ENCODE peak calls at places on chromosome 7, in five cellular contexts. J is ovary, C is Calu3, L is HepG2, E is WTC11. Y is an unnamed sample.

GRCh38 chr7:44310221-44310848 is 15.1 kb downstream of the CAMK2B start:
- DNase-seq in L (no peak), E (no peak), J (peak), C (no peak), Y (no peak)

GRCh38 chr7:134004829-134005505 is 122.2 kb upstream of the LRGUK start:
- DNase-seq in C (no peak), J (no peak), E (no peak), L (no peak), Y (no peak)

GRCh38 chr7:27186450-27187157 is 1.6 kb upstream of the HOXA11 start:
- DNase-seq in E (no peak), C (no peak), J (no peak), L (no peak), Y (no peak)

GRCh38 chr7:113768256-113768847 is 150.5 kb downstream of the PPP1R3A start:
- DNase-seq in L (no peak), E (no peak), J (no peak), C (no peak), Y (no peak)

GRCh38 chr7:150731916-150732315 is 5.3 kb upstream of the GIMAP5 start:
- DNase-seq in C (no peak), E (no peak), L (no peak), J (no peak), Y (no peak)

GRCh38 chr7:100418930-100419659 is 9.4 kb downstream of the ZCWPW1 start:
- DNase-seq in E (no peak), J (no peak), C (no peak), L (no peak), Y (no peak)

GRCh38 chr7:32905175-32905662 is 13.7 kb upstream of the KBTBD2 start:
- DNase-seq in C (peak), L (no peak), E (peak), J (peak), Y (no peak)

GRCh38 chr7:121302214-121302745 is 26.5 kb upstream of the WNT16 start:
- DNase-seq in J (no peak), L (no peak), E (no peak), C (no peak), Y (no peak)

GRCh38 chr7:128097211-128097731 is 66.0 kb upstream of the LRRC4 start:
- DNase-seq in E (no peak), J (no peak), L (no peak), C (no peak), Y (no peak)

GRCh38 chr7:106050002-106050742 is 61.9 kb downstream of the SYPL1 start:
- DNase-seq in J (no peak), E (peak), C (no peak), L (peak), Y (no peak)

GRCh38 chr7:137254766-137255165 is 88.8 kb downstream of the PTN start:
- DNase-seq in C (no peak), L (no peak), E (no peak), J (no peak), Y (no peak)

GRCh38 chr7:261341-262250 is 28.4 kb upstream of the FOXL3 start:
- DNase-seq in L (no peak), J (no peak), C (no peak), E (no peak), Y (no peak)

GRCh38 chr7:139777304-139777890 is 401 bp downstream of the HIPK2 start:
- DNase-seq in L (no peak), J (peak), E (peak), C (peak), Y (peak)

GRCh38 chr7:141276031-141276430 is 202.2 kb downstream of the TMEM178B start:
- DNase-seq in C (no peak), L (no peak), E (no peak), J (no peak), Y (no peak)

GRCh38 chr7:66213637-66214036 is 8.5 kb downstream of the TPST1 start:
- DNase-seq in J (no peak), C (no peak), E (no peak), L (no peak), Y (no peak)

GRCh38 chr7:53744361-53744760 is 708.9 kb downstream of the POM121L12 start:
- DNase-seq in C (no peak), L (no peak), E (peak), J (no peak), Y (no peak)

GRCh38 chr7:81415181-81415580 is 354.7 kb downstream of the HGF start:
- DNase-seq in E (no peak), C (no peak), J (no peak), L (no peak), Y (no peak)

GRCh38 chr7:141550694-141551079 is 523 bp upstream of the AGK start:
- DNase-seq in J (no peak), L (no peak), E (peak), C (no peak), Y (no peak)

GRCh38 chr7:38034062-38034907 is 113.8 kb downstream of the EPDR1 start:
- DNase-seq in E (no peak), J (no peak), L (no peak), C (no peak), Y (no peak)

GRCh38 chr7:158308001-158308400 is 279.6 kb downstream of the PTPRN2 start:
- DNase-seq in L (no peak), C (no peak), J (no peak), E (no peak), Y (no peak)

GRCh38 chr7:115183431-115184057 is 261.6 kb downstream of the MDFIC start:
- DNase-seq in L (no peak), J (no peak), C (no peak), E (no peak), Y (no peak)

GRCh38 chr7:35424869-35425495 is 171.1 kb upstream of the TBX20 start:
- DNase-seq in L (peak), J (no peak), C (peak), E (peak), Y (peak)

GRCh38 chr7:105643384-105643783 is 62.1 kb upstream of the EFCAB10 start:
- DNase-seq in C (no peak), E (peak), J (no peak), L (no peak), Y (no peak)

GRCh38 chr7:1447551-1448244 is 11.6 kb downstream of the MICALL2 start:
- DNase-seq in J (no peak), E (no peak), L (no peak), C (no peak), Y (no peak)

GRCh38 chr7:4188646-4189045 is 493.4 kb upstream of the FOXK1 start:
- DNase-seq in L (no peak), E (no peak), J (no peak), C (no peak), Y (no peak)

GRCh38 chr7:29806131-29806792 is at the start of gene WIPF3:
- DNase-seq in E (peak), C (peak), J (peak), L (no peak), Y (no peak)

GRCh38 chr7:131625817-131626372 is 69.5 kb upstream of the PODXL start:
- DNase-seq in J (no peak), L (no peak), E (peak), C (peak), Y (no peak)

GRCh38 chr7:6252748-6253147 is 19.7 kb downstream of the CYTH3 start:
- DNase-seq in C (no peak), J (no peak), E (no peak), L (no peak), Y (no peak)

GRCh38 chr7:132295198-132295597 is 281.1 kb downstream of the PLXNA4 start:
- DNase-seq in E (no peak), C (no peak), L (no peak), J (no peak), Y (no peak)

GRCh38 chr7:139679731-139680594 is 97.8 kb downstream of the HIPK2 start:
- DNase-seq in E (no peak), C (peak), L (peak), J (no peak), Y (no peak)

GRCh38 chr7:16028651-16029050 is 342.2 kb upstream of the MEOX2 start:
- DNase-seq in E (no peak), L (no peak), C (no peak), J (no peak), Y (no peak)

GRCh38 chr7:141071260-141071854 is 2.5 kb upstream of the TMEM178B start:
- DNase-seq in J (peak), L (peak), C (peak), E (peak), Y (no peak)

DNA sequence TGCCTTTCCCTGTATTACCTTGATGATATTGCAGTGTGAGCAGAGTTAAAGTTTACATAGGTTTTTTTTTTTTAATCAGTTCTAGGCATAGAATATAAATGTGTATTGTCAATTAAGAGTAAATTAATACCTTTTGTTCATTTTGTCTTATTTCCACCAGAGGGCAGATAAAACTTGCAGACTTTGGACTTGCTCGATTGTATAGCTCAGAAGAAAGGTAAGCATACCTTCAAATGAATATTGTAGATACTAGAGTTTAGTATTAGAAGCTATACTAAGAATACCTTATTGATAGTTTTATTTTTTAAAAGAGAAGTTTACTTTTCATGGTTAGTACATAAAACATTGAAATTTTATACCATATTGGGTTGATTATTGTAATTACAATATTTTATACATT is 86.8 kb downstream of the MPLKIP start:
- DNase-seq in J (no peak), C (no peak), E (no peak), L (peak), Y (no peak)
- TF ChIP-seq CTCF in J (no peak), C (peak), E (no peak), L (no peak), Y (no peak)

DNA sequence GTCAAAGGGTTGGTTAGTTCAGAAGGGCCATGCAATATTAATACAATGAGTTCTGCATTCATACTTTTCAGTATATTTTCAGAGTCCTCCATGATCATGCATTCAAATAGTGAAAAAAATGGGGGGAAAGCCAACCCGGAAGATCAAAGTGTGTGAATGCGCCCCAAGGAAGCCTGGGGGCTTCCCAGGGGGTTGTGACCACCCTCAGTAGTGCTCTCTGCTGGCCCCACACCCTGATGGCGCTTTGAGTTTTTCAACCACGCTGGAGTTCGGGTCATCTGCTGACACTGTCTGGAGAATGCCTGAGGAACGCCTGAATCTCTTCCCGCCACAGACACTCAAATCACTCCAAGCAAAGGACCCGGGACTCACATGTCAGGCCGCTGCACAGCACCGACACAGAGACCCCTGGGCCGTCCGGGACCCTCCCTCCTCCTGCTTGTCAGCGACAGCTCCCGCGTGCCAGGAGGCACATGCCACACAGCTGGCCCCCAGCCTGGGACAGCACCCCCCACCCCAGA is 1.0 kb downstream of the TNS3 start:
- DNase-seq in E (no peak), J (no peak), C (peak), L (peak), Y (no peak)
- TF ChIP-seq CTCF in E (no peak), J (no peak), C (no peak), L (peak), Y (no peak)

DNA sequence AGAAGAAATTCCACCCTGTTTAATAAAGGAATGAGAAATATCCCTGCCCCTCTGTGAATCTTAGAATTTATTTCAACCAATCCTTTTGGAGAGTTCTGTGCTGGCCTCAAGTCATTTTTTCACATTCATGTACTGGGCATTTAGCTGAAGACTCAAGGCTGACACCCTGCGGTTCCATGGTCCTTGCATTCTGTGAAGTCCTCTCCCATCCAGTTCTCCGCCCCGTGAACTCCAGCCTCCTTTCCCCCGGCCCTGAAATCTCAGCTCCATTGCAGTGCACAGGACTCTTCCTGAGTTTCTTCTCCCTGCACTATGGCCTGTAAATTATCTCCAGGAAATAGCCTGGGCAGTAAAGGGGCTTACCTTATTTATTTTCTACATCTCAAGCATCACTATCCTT is 183.0 kb upstream of the KCND2 start:
- DNase-seq in C (no peak), J (no peak), E (peak), L (peak), Y (no peak)
- TF ChIP-seq CTCF in C (no peak), J (no peak), E (no peak), L (peak), Y (no peak)

GRCh38 chr7:70416611-70417010 is 715.3 kb upstream of the GALNT17 start:
- DNase-seq in E (no peak), J (no peak), C (no peak), L (no peak), Y (no peak)

GRCh38 chr7:70419816-70420215 is 712.1 kb upstream of the GALNT17 start:
- DNase-seq in C (no peak), L (no peak), E (no peak), J (no peak), Y (no peak)

GRCh38 chr7:70414368-70414767 is 717.6 kb upstream of the GALNT17 start:
- DNase-seq in E (no peak), J (no peak), C (no peak), L (no peak), Y (no peak)

GRCh38 chr7:70415179-70415972 is 716.6 kb upstream of the GALNT17 start:
- DNase-seq in J (no peak), L (no peak), E (no peak), C (no peak), Y (no peak)

GRCh38 chr7:70417061-70417655 is 714.8 kb upstream of the GALNT17 start:
- DNase-seq in L (no peak), E (peak), C (no peak), J (no peak), Y (no peak)
- TF ChIP-seq CTCF in L (no peak), E (no peak), C (no peak), J (no peak), Y (no peak)

GRCh38 chr7:73830872-73831655 is at the start of gene CLDN4:
- DNase-seq in L (peak), C (peak), J (no peak), E (peak), Y (no peak)

GRCh38 chr7:73828972-73829371 is 1.8 kb upstream of the CLDN4 start:
- DNase-seq in C (no peak), E (no peak), J (no peak), L (no peak), Y (no peak)

GRCh38 chr7:73830618-73830871 is 251 bp upstream of the CLDN4 start:
- DNase-seq in L (no peak), J (no peak), C (no peak), E (no peak), Y (no peak)

GRCh38 chr7:73829505-73829904 is 1.3 kb upstream of the CLDN4 start:
- DNase-seq in C (peak), J (no peak), L (no peak), E (no peak), Y (no peak)

DNA sequence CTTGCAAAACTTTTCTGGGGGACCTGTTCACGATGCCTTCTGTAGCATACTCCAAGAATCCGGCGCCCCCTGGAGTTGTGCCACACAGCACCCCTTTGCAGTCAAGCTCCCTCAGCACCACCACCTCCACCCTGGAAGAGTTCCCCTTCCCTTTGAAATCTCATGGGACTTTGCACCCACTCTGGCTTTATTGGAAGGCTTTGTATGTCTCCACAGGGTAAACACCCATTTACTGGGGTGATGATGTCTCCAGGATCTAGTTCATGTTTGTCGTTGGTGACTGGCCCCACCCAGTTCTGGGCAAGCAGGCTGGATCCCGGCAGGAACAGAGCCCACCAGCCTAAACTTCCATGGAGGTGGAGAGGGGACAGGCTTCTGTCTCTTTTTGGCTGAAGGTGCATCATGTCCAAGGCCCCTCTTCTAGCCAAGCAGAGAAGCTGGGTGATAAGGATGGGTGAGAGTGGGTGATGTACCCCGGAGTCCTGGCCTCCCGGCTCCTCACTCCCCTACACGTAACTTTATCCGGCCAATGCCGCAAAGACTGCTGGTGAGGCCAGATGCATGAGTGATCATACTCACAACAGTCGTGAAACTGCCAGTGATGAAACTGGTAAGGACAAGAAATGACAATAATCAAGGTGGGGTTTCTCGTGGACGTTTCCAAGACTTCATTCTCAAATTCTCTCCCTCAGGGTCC is 727 bp upstream of the CLDN4 start:
- DNase-seq in E (no peak), J (no peak), L (peak), C (peak), Y (no peak)
- TF ChIP-seq CTCF in E (no peak), J (no peak), L (peak), C (no peak), Y (no peak)

DNA sequence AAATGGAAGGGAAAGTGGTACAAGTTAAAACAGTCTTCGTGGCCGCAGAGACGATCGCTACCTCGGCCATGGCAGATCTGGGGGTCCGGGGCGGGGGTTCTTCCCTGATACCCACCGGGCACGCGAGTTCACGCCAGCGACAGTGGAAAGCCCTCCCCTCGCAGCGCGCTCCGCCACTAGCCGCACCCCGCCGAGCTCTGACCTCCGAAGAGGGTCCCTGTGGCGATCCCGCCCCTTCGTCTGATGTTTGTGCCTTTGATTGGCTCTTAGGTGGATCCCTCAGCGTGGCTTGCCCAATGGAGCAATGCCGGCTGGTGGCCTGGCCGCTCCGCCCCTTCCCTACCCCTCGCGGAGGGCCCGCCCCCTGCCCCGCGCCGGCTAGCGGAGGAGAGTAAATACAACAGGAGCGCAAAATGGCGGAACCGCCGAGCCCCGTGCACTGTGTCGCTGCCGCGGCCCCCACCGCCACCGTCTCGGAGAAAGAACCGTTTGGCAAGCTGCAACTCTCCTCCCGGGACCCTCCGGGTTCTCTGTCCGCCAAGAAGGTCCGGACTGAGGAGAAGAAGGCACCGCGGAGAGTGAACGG is at the start of gene RSBN1L:
- DNase-seq in E (peak), C (peak), L (peak), J (peak), Y (peak)
- TF ChIP-seq CTCF in E (no peak), C (no peak), L (peak), J (peak), Y (no peak)

GRCh38 chr7:122887848-122888247 is 1.6 kb upstream of the CADPS2 start:
- DNase-seq in L (no peak), E (no peak), J (no peak), C (no peak), Y (no peak)

GRCh38 chr7:122889116-122889515 is 2.9 kb upstream of the CADPS2 start:
- DNase-seq in J (no peak), E (no peak), L (no peak), C (no peak), Y (no peak)

GRCh38 chr7:122886357-122887081 is at the start of gene CADPS2:
- DNase-seq in C (peak), L (peak), J (peak), E (peak), Y (no peak)

GRCh38 chr7:122885583-122886356 is 490 bp downstream of the CADPS2 start:
- DNase-seq in L (peak), C (peak), J (peak), E (peak), Y (no peak)

DNA sequence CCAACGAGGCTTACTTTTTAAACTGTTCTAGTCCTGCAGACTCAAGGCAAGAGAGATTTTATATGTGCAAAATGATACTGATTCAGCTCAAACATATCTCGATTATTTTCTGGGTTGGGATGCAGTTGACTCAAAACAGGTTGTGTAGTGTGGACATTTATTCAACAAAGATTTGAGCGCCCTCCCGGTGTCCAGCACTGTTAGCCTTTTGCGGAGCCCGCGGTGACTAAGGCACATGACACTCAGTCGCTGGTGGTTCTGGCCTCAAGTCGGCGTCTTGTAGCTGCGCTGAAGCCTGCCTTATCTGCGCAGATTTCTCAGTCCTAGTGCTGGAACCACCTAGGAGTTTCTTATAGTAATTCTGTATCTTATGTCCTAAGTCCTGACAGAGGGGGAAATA is 938 bp upstream of the CADPS2 start:
- DNase-seq in L (peak), E (peak), C (peak), J (peak), Y (no peak)
- TF ChIP-seq CTCF in L (peak), E (no peak), C (no peak), J (no peak), Y (no peak)